ENCODE peak calls at places on chromosome 15, in eight cellular contexts. C is psoas muscle, L is thoracic aorta, B is HFF-Myc, D is H9, T is upper lobe of left lung, O is AG10803, I is stomach. N is an unnamed sample.

GRCh38 chr15:98777426-98777825 is 129.1 kb downstream of the IGF1R start:
- DNase-seq in C (no peak), L (no peak), B (no peak), D (no peak), T (no peak), O (no peak), I (no peak), N (no peak)

GRCh38 chr15:101450561-101451145 is 38.9 kb downstream of the PCSK6 start:
- DNase-seq in C (no peak), L (no peak), B (no peak), D (no peak), T (no peak), O (no peak), I (no peak), N (no peak)

GRCh38 chr15:70855764-70856163 is 1.8 kb upstream of the LARP6 start:
- DNase-seq in C (no peak), L (no peak), B (no peak), D (no peak), T (no peak), O (no peak), I (no peak), N (no peak)

GRCh38 chr15:101188517-101189340 is 63.1 kb downstream of the CHSY1 start:
- DNase-seq in C (no peak), L (no peak), B (no peak), D (no peak), T (peak), O (peak), I (peak), N (no peak)

GRCh38 chr15:37425541-37425940 is 325.2 kb upstream of the MEIS2 start:
- DNase-seq in C (no peak), L (no peak), B (no peak), D (no peak), T (no peak), O (peak), I (no peak), N (no peak)

GRCh38 chr15:34699968-34700640 is 54.7 kb downstream of the GJD2 start:
- DNase-seq in C (no peak), L (no peak), B (no peak), D (no peak), T (no peak), O (peak), I (no peak), N (no peak)

GRCh38 chr15:64443747-64444621 is 16.4 kb upstream of the ZNF609 start:
- DNase-seq in C (no peak), L (no peak), B (peak), D (no peak), T (no peak), O (peak), I (no peak), N (no peak)

GRCh38 chr15:100019601-100020000 is 286.4 kb upstream of the LYSMD4 start:
- DNase-seq in C (no peak), L (no peak), B (no peak), D (no peak), T (no peak), O (no peak), I (no peak), N (peak)

GRCh38 chr15:49706805-49707204 is 86.0 kb downstream of the DTWD1 start:
- DNase-seq in C (no peak), L (no peak), B (no peak), D (no peak), T (no peak), O (no peak), I (no peak), N (no peak)

GRCh38 chr15:82951472-82952155 is 906 bp downstream of the HOMER2 start:
- DNase-seq in C (no peak), L (no peak), B (no peak), D (no peak), T (no peak), O (peak), I (no peak), N (no peak)

GRCh38 chr15:99467338-99467720 is 98.5 kb upstream of the MEF2A start:
- DNase-seq in C (no peak), L (no peak), B (no peak), D (no peak), T (no peak), O (no peak), I (no peak), N (no peak)

GRCh38 chr15:80234883-80235282 is 17.1 kb downstream of the CTXND1 start:
- DNase-seq in C (peak), L (no peak), B (peak), D (peak), T (no peak), O (peak), I (peak), N (peak)

GRCh38 chr15:78907577-78907976 is 34.9 kb downstream of the MORF4L1 start:
- DNase-seq in C (no peak), L (no peak), B (no peak), D (peak), T (no peak), O (no peak), I (no peak), N (no peak)

GRCh38 chr15:59879506-59879905 is 124.6 kb upstream of the FOXB1 start:
- DNase-seq in C (no peak), L (no peak), B (no peak), D (no peak), T (no peak), O (peak), I (no peak), N (no peak)

GRCh38 chr15:100601158-100601557 is 826 bp downstream of the LINS1 start:
- DNase-seq in C (no peak), L (no peak), B (no peak), D (no peak), T (no peak), O (no peak), I (no peak), N (no peak)

GRCh38 chr15:38069506-38069905 is 135.1 kb downstream of the TMCO5A start:
- DNase-seq in C (no peak), L (peak), B (peak), D (no peak), T (no peak), O (peak), I (peak), N (no peak)

GRCh38 chr15:88878720-88879184 is 16.6 kb downstream of the HAPLN3 start:
- DNase-seq in C (no peak), L (no peak), B (peak), D (peak), T (peak), O (peak), I (peak), N (no peak)

DNA sequence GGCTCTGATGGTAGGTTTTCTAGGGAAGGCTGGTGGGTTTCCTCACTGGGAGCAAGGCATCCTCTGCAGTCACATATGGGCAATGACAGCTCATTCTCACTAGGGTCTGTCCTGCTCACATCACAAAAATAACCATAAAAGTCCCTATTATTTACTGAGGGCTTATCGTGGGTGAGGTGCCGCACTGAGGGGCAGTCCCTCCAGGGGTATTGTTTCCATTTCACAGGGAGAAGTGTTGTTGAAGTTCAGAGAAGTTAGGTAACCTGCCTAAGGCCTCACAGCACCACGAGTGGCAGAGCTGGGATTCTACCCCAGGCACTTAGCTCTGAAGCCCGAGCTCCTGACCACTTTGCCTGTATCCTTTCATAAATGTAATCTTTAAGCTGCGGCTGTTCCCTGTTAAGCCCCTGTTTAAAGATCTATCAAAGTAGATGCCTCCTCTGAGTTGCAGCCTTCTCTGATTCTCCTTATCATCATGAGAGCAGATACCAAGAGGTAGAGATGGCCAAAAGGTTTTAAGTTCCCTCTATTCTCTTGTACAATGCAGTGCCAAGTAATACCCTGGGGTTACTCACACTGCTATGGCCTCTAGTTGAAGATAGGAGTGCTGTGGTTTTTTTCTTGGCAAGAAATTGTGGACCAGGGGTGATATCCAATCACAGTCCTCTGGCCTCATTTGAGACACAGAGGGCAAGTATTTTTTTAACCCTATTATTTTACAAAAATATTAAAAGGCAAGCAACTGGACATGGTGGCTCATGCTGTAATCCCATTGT is 107.0 kb downstream of the RPLP1 start:
- DNase-seq in C (no peak), L (no peak), B (no peak), D (no peak), T (no peak), O (peak), I (no peak), N (no peak)
- TF ChIP-seq CTCF in C (no peak), L (no peak), B (no peak), D (no peak), T (no peak), O (no peak), I (no peak), N (no peak)

DNA sequence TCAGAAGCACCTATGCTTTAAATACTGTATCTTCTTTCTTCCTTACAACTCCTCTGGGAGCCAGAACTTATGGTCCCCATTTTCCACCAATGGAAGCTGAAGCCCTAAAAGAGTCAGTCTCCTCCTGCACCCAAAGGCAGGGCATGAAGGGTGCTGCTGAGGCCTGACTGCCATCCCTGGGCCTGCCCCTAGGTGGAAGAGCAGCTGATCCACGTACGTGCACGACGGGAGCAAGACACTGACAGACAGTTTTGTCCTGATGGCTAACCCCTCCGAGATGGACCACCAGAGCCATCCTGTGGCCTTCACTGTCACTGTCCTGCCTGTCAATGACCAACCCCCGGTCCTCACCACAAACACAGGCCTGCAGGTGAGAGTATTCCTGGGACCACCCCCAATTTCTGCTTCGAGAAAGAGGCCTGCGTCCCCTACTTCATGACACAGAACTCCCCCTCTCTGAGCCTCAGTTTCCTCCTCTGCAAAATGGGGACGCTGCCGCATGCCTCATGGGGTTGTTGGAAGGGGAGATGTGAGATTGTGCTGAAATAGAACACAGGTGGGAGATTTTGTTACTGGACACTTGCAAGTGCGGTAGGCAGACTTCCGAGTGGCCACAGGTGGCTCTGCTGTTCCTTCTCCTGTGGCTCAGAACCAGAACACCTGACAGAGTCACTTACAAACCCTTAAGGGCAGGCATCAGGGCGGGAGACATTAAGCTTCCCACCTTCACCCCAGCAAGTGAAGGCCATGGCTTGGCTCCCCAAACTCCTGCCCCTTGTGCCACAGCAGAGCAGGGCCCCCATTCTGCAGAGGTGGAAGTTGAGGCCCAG is 175.4 kb downstream of the TBC1D2B start:
- DNase-seq in C (no peak), L (no peak), B (no peak), D (no peak), T (no peak), O (no peak), I (no peak), N (peak)
- TF ChIP-seq CTCF in C (no peak), L (no peak), B (peak), D (peak), T (no peak), O (peak), I (no peak), N (no peak)

GRCh38 chr15:31585231-31585630 is 258.6 kb downstream of the KLF13 start:
- DNase-seq in C (no peak), L (no peak), B (no peak), D (no peak), T (no peak), O (no peak), I (no peak), N (no peak)
- TF ChIP-seq CTCF in C (no peak), L (no peak), B (no peak), D (no peak), T (no peak), O (no peak), I (no peak), N (no peak)

GRCh38 chr15:47801522-47801921 is 84.2 kb downstream of the SEMA6D start:
- DNase-seq in C (no peak), L (no peak), B (no peak), D (no peak), T (no peak), O (no peak), I (no peak), N (no peak)
- TF ChIP-seq CTCF in C (no peak), L (no peak), B (no peak), D (no peak), T (no peak), O (no peak), I (no peak), N (no peak)

DNA sequence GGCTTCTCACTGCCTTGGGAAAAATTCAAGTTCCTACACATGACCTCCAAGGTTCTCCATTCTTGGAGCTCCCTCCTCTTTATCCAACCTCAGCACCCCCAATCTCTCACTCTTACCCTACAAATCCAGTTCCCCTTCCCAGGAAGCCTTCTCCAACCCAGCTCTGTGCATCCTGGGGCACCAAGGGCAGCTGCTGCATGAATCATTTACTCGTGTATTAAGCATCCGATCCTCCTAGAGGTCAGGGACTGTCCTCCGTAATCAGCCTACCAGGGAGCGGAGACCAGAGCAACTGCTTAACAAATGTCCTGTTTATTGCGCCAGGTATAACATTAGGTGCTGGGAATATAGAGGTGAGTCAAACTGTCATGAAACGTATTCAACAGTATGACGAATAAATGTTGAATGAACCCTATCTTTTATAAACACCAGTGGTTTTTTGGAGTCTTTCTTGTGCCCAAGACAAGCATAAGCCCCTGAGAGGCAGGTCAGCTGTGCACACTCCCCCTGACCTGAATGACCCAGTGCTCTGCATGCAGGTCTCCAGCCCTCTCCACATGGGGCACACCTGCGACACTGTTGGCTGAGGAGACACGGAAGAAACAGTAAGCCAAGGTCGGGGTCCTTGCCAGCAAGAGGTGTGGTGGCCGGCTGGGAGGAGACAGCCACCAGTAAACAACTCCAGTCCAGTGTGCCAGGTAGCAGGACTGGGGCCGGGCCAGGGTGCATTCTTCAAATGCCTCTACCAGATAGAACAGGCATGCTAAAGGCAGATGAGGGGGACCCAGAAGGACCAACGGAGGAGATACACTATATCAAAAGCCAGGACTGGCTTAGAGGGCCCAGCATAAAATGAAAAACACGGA is 27.6 kb downstream of the ANP32A start:
- DNase-seq in C (no peak), L (no peak), B (no peak), D (no peak), T (no peak), O (no peak), I (peak), N (no peak)
- TF ChIP-seq CTCF in C (no peak), L (no peak), B (no peak), D (no peak), T (no peak), O (no peak), I (no peak), N (no peak)

GRCh38 chr15:91224750-91225380 is 124.8 kb downstream of the SV2B start:
- DNase-seq in C (no peak), L (no peak), B (peak), D (peak), T (no peak), O (peak), I (no peak), N (no peak)
- TF ChIP-seq CTCF in C (peak), L (no peak), B (peak), D (peak), T (peak), O (peak), I (no peak), N (no peak)

N was measured in coronary artery.